ENCODE peak calls at places on chromosomes 13 and 19, in seven cellular contexts. R is left ventricle myocardium inferior; J is IMR-90; I is astrocyte of the spinal cord; S is thoracic aorta; E is CD8-positive, alpha-beta T cell; M is AG04450. F is an unnamed sample.

GRCh38 chr19:49408816-49409440 is 14.3 kb downstream of the PTH2 start:
- DNase-seq in J (no peak), S (no peak), E (no peak), R (no peak), M (no peak), I (no peak), F (no peak)

GRCh38 chr13:33235078-33235477 is 50.5 kb downstream of the STARD13 start:
- DNase-seq in S (no peak), E (no peak), I (peak), R (no peak), M (no peak), J (peak), F (peak)

GRCh38 chr19:4654437-4655361 is 15.4 kb downstream of the TNFAIP8L1 start:
- DNase-seq in I (no peak), J (no peak), E (no peak), S (no peak), R (no peak), M (no peak), F (no peak)

GRCh38 chr19:42060117-42060516 is 9.9 kb downstream of the GRIK5 start:
- DNase-seq in E (no peak), J (no peak), M (no peak), S (no peak), R (no peak), I (no peak), F (no peak)

GRCh38 chr13:28415994-28416411 is 78.9 kb downstream of the FLT1 start:
- DNase-seq in J (no peak), R (no peak), E (no peak), I (no peak), S (no peak), M (no peak), F (no peak)

GRCh38 chr19:43464089-43464775 is 1.2 kb downstream of the LYPD3 start:
- DNase-seq in E (peak), R (peak), I (no peak), J (no peak), M (no peak), S (peak), F (no peak)

GRCh38 chr13:23087884-23088283 is 92.9 kb upstream of the SGCG start:
- DNase-seq in J (peak), S (no peak), R (no peak), I (peak), E (no peak), M (no peak), F (peak)

GRCh38 chr19:17496337-17496997 is 15.0 kb upstream of the PGLS start:
- DNase-seq in S (no peak), M (no peak), I (peak), E (peak), R (peak), J (peak), F (peak)

GRCh38 chr19:3866798-3867638 is 1.8 kb downstream of the ZFR2 start:
- DNase-seq in R (no peak), S (no peak), J (no peak), E (no peak), M (no peak), I (no peak), F (no peak)

GRCh38 chr13:39773833-39774232 is 118.4 kb downstream of the COG6 start:
- DNase-seq in M (no peak), E (no peak), I (peak), J (peak), S (no peak), R (no peak), F (peak)

GRCh38 chr19:1245468-1245867 is 2.9 kb upstream of the MIDN start:
- DNase-seq in J (no peak), S (no peak), I (no peak), R (no peak), E (no peak), M (no peak), F (no peak)

GRCh38 chr13:98481511-98481951 is 95.4 kb downstream of the STK24 start:
- DNase-seq in M (no peak), R (no peak), E (no peak), J (peak), I (no peak), S (no peak), F (no peak)
- H3K4me3 ChIP-seq in M (no peak), R (no peak), E (no peak), J (no peak), I (no peak), S (no peak), F (no peak)

GRCh38 chr19:18848860-18849661 is 17.3 kb downstream of the UPF1 start:
- DNase-seq in J (peak), S (peak), I (no peak), E (no peak), R (peak), M (no peak), F (peak)
- TF ChIP-seq CTCF in J (no peak), S (no peak), I (no peak), E (no peak), R (no peak), M (no peak), F (no peak)

GRCh38 chr19:33622809-33623511 is 1.2 kb downstream of the CHST8 start:
- DNase-seq in E (no peak), J (no peak), S (no peak), M (no peak), R (no peak), I (no peak), F (no peak)
- H3K4me3 ChIP-seq in E (no peak), J (no peak), S (peak), M (no peak), R (peak), I (no peak), F (no peak)

GRCh38 chr13:82758056-82758455 is 1124.2 kb downstream of the SLITRK1 start:
- DNase-seq in R (no peak), I (no peak), J (peak), S (no peak), E (no peak), M (no peak), F (peak)
- TF ChIP-seq CTCF in R (no peak), I (no peak), J (peak), S (no peak), E (no peak), M (peak), F (peak)